ENCODE peak calls at places on chromosome 5, in five cellular contexts. C is esophagus squamous epithelium, G is A549, J is brain microvascular endothelial cell, H is heart left ventricle. A is an unnamed sample.

GRCh38 chr5:80668016-80668969 is 13.5 kb upstream of the DHFR start:
- DNase-seq in C (no peak), G (no peak), J (no peak), H (no peak), A (no peak)

GRCh38 chr5:135116146-135116545 is 82.1 kb upstream of the PITX1 start:
- DNase-seq in C (no peak), G (no peak), J (no peak), H (peak; percentile 29), A (no peak)

GRCh38 chr5:126004636-126005035 is 418.6 kb upstream of the GRAMD2B start:
- DNase-seq in C (no peak), G (no peak), J (no peak), H (no peak), A (no peak)

GRCh38 chr5:135147294-135148090 is 113.5 kb upstream of the PITX1 start:
- DNase-seq in C (no peak), G (no peak), J (no peak), H (no peak), A (no peak)

GRCh38 chr5:14913141-14913540 is 41.6 kb upstream of the ANKH start:
- DNase-seq in C (no peak), G (no peak), J (no peak), H (no peak), A (no peak)

GRCh38 chr5:151079838-151080619 is 805 bp downstream of the TNIP1 start:
- DNase-seq in C (no peak), G (peak; percentile 58), J (peak; percentile 95), H (no peak), A (no peak)

GRCh38 chr5:1118738-1119137 is 6.9 kb upstream of the SLC12A7 start:
- DNase-seq in C (no peak), G (no peak), J (no peak), H (no peak), A (no peak)

GRCh38 chr5:32278403-32278802 is 34.3 kb downstream of the MTMR12 start:
- DNase-seq in C (no peak), G (no peak), J (peak; percentile 73), H (no peak), A (peak; percentile 61)

GRCh38 chr5:143398451-143399237 is 4.8 kb downstream of the NR3C1 start:
- DNase-seq in C (no peak), G (no peak), J (no peak), H (no peak), A (no peak)

GRCh38 chr5:143395638-143396352 is 7.7 kb downstream of the NR3C1 start:
- DNase-seq in C (no peak), G (no peak), J (no peak), H (no peak), A (no peak)

GRCh38 chr5:143398053-143398355 is 5.5 kb downstream of the NR3C1 start:
- DNase-seq in C (no peak), G (no peak), J (no peak), H (no peak), A (no peak)

GRCh38 chr5:143397302-143398052 is 6.0 kb downstream of the NR3C1 start:
- DNase-seq in C (no peak), G (no peak), J (no peak), H (no peak), A (no peak)

GRCh38 chr5:143396353-143396940 is 7.0 kb downstream of the NR3C1 start:
- DNase-seq in C (no peak), G (no peak), J (no peak), H (no peak), A (no peak)
- H3K4me3 ChIP-seq in C (no peak overlapping the region), G (peak overlapping the region; percentile 86), J (peak overlapping the region; percentile 32), H (peak overlapping the region; percentile 64), A (peak overlapping the region; percentile 70)

DNA sequence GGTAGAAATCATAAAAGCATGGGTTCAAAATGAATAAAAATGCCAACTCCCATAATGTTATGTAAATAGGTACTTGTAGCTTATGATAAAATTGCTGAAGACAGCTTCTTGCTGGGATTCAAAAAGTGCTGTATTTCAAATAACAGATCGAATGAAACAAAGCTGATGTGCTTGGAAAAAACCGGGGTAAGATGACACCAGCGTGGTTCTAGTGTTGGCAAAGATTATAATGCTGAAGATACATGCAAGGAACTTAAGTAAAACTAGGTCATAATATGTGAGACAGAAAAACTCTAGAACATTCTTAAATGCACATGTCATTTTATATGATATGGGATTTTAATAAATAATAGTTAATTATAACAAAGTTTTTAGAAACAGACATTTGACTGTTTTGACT is 44.4 kb upstream of the APC start:
- DNase-seq in C (no peak), G (no peak), J (no peak), H (no peak), A (no peak)
- H3K27ac ChIP-seq in C (no peak overlapping the region), G (no peak overlapping the region), J (no peak overlapping the region), H (no peak overlapping the region), A (no peak overlapping the region)

GRCh38 chr5:149130932-149131273 is 10.4 kb upstream of the ABLIM3 start:
- DNase-seq in C (no peak), G (no peak), J (no peak), H (no peak), A (no peak)

GRCh38 chr5:149132474-149132873 is 8.8 kb upstream of the ABLIM3 start:
- DNase-seq in C (no peak), G (no peak), J (no peak), H (no peak), A (no peak)

GRCh38 chr5:149129181-149129580 is 12.1 kb upstream of the ABLIM3 start:
- DNase-seq in C (no peak), G (no peak), J (no peak), H (no peak), A (no peak)

GRCh38 chr5:149128023-149128875 is 13.0 kb upstream of the ABLIM3 start:
- DNase-seq in C (no peak), G (peak; percentile 30), J (peak; percentile 47), H (no peak), A (no peak)

DNA sequence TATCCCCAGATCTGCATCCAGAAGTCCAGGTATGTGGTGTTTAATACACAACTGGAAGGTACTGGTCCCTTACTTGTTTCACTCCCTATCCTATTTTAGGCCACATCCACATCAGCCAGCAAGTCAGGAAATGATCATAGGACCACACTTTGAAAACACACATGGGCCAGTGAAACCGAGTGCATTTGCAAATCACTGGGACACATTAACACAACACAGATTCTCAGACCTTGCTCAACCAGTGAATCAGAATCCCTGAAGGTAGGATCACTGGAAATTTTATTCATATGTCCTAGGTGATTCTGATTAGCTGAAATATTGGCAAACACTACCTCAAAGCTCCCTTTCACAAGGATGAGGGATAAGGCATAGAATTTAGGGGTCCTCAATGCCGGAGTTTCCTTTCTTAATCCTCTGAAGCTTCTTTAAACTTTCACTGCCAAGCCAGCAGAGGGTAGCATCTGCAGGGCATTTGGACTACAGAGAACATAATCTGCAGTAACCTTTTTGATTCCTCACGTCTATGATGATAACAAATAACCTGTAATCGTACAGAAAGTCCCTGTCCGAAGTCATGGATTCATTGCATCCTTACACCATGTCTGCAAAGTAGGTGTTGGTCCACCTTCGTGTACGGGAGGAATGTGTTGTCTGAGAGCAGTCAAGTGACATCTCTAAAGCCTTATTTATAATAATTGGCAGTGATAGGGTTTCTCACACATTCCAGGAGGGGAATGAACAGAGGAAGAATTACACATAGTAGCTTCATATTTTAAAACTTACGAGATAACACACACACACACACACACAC is 11.0 kb upstream of the ABLIM3 start:
- DNase-seq in C (no peak), G (no peak), J (no peak), H (no peak), A (no peak)
- TF ChIP-seq CTCF in C (no peak), G (peak; percentile 35), J (peak; percentile 73), H (peak; percentile 57), A (peak; percentile 56)

DNA sequence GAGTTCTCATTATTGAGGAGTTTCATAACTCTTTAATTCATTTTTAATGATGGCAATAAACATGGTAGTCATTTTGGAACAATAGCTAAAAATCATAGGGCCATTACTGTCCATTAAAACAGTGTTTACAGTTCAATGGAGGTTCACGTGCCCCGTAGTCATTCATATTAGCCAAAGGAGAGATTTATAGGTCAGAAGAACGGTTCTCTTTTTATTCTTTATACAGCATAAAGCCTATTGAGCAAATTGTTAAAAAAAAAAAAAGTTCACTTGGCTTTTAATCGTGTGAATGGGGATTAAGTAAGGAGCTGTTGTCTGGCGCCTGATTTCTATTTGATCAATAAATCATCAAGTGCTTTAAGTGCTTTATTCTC is 69.1 kb upstream of the TBCA start:
- DNase-seq in C (no peak), G (no peak), J (no peak), H (no peak), A (no peak)
- H3K4me3 ChIP-seq in C (no peak overlapping the region), G (no peak overlapping the region), J (peak overlapping the region; percentile 57), H (no peak overlapping the region), A (no peak overlapping the region)

A was measured in AG04450.